ENCODE peak calls at places on chromosomes 16 and 17, in nine cellular contexts. M is HS-27A; I is central memory CD8-positive, alpha-beta T cell; D is activated gamma-delta T cell treated with Interleukin-2 at 50 U/mL for 16 hours; R is naive thymus-derived CD4-positive, alpha-beta T cell; J is M059J; O is OCI-LY7; Q is stimulated activated naive CD4-positive, alpha-beta T cell; A is NCI-H345. N is an unnamed sample.

GRCh38 chr17:42133461-42134041 is 10.9 kb downstream of the HSPB9 start:
- DNase-seq in J (peak), O (peak), D (peak), M (no peak), A (peak), I (no peak), R (peak), Q (peak), N (no peak)

GRCh38 chr16:65895486-65895885 is 471.0 kb upstream of the CDH5 start:
- DNase-seq in R (no peak), J (no peak), I (no peak), O (no peak), Q (no peak), M (no peak), A (no peak), D (no peak), N (no peak)

GRCh38 chr17:8629371-8630226 is 926 bp downstream of the MYH10 start:
- DNase-seq in D (peak), J (peak), A (peak), I (no peak), O (peak), Q (no peak), M (no peak), R (peak), N (peak)

GRCh38 chr16:88790312-88791150 is 5.5 kb upstream of the PIEZO1 start:
- DNase-seq in I (no peak), Q (peak), J (peak), O (peak), A (no peak), M (no peak), D (peak), R (peak), N (no peak)

GRCh38 chr16:30075503-30076275 is at the start of gene PPP4C:
- DNase-seq in Q (peak), I (peak), D (peak), J (peak), M (no peak), R (peak), A (peak), O (peak), N (peak)

GRCh38 chr16:68286153-68287074 is 22.1 kb downstream of the SLC7A6 start:
- DNase-seq in O (peak), D (peak), A (no peak), R (peak), M (no peak), I (no peak), J (no peak), Q (peak), N (no peak)

GRCh38 chr17:67218385-67218950 is 26.5 kb downstream of the HELZ start:
- DNase-seq in Q (no peak), J (peak), D (no peak), R (no peak), O (no peak), A (no peak), I (no peak), M (no peak), N (no peak)

GRCh38 chr17:65173284-65173793 is 36.2 kb downstream of the RGS9 start:
- DNase-seq in I (peak), A (peak), J (peak), D (peak), R (peak), O (peak), M (no peak), Q (peak), N (peak)

GRCh38 chr17:68398731-68399637 is 58.3 kb downstream of the WIPI1 start:
- DNase-seq in O (peak), Q (no peak), I (no peak), D (peak), J (peak), R (no peak), A (peak), M (no peak), N (peak)

GRCh38 chr16:30813821-30814189 is 26.8 kb upstream of the ZNF629 start:
- DNase-seq in R (no peak), O (no peak), Q (no peak), D (no peak), I (no peak), A (peak), M (no peak), J (no peak), N (no peak)

GRCh38 chr17:31538080-31538762 is 146.7 kb downstream of the RAB11FIP4 start:
- DNase-seq in D (no peak), M (no peak), A (no peak), I (no peak), Q (no peak), R (no peak), J (peak), O (peak), N (no peak)

GRCh38 chr17:78416791-78417530 is 38.5 kb downstream of the PGS1 start:
- DNase-seq in O (no peak), J (no peak), I (no peak), Q (no peak), D (no peak), R (no peak), A (no peak), M (no peak), N (no peak)

GRCh38 chr17:5793899-5794298 is 209.6 kb upstream of the NLRP1 start:
- DNase-seq in R (no peak), J (no peak), D (no peak), M (no peak), O (no peak), A (peak), Q (no peak), I (no peak), N (no peak)

GRCh38 chr17:60145006-60145935 is 4.5 kb upstream of the CA4 start:
- DNase-seq in Q (no peak), D (no peak), O (no peak), I (no peak), R (no peak), J (no peak), M (no peak), A (peak), N (no peak)

GRCh38 chr17:74758846-74759163 is 10.4 kb downstream of the NHERF1 start:
- DNase-seq in O (no peak), Q (no peak), A (no peak), M (no peak), J (peak), I (no peak), R (no peak), D (no peak), N (no peak)

GRCh38 chr17:32161506-32162365 is 19.4 kb downstream of the RHOT1 start:
- DNase-seq in Q (no peak), O (no peak), D (no peak), J (peak), A (no peak), M (peak), I (no peak), R (no peak), N (no peak)

GRCh38 chr17:80951121-80952090 is 40.2 kb upstream of the CHMP6 start:
- DNase-seq in J (no peak), I (no peak), M (no peak), R (no peak), O (no peak), Q (no peak), A (no peak), D (no peak), N (no peak)

GRCh38 chr17:65231662-65232335 is 94.6 kb downstream of the RGS9 start:
- DNase-seq in O (peak), Q (peak), D (peak), J (peak), M (no peak), R (peak), A (peak), I (no peak), N (peak)

GRCh38 chr17:73800893-73801292 is 156.6 kb upstream of the SDK2 start:
- DNase-seq in A (peak), O (no peak), R (no peak), M (no peak), D (no peak), Q (no peak), I (no peak), J (no peak), N (no peak)

GRCh38 chr17:14428640-14429029 is 127.8 kb downstream of the HS3ST3B1 start:
- DNase-seq in J (no peak), I (no peak), O (peak), R (peak), D (peak), M (no peak), Q (peak), A (no peak), N (no peak)

GRCh38 chr17:37133131-37133530 is 184.4 kb downstream of the AATF start:
- DNase-seq in J (no peak), Q (no peak), A (no peak), R (no peak), I (no peak), M (no peak), D (no peak), O (no peak), N (no peak)

GRCh38 chr16:79805621-79806020 is 205.1 kb upstream of the MAF start:
- DNase-seq in O (no peak), J (no peak), A (no peak), I (no peak), M (no peak), D (no peak), Q (no peak), R (no peak), N (no peak)

GRCh38 chr16:77679901-77680300 is 42.4 kb upstream of the NUDT7 start:
- DNase-seq in M (no peak), D (no peak), A (no peak), J (no peak), R (no peak), O (peak), I (no peak), Q (no peak), N (no peak)

GRCh38 chr16:79437764-79438728 is 162.5 kb downstream of the MAF start:
- DNase-seq in Q (no peak), D (no peak), J (peak), R (no peak), I (no peak), M (no peak), A (no peak), O (no peak), N (no peak)

GRCh38 chr17:3865166-3865565 is 19.1 kb upstream of the NCBP3 start:
- DNase-seq in D (no peak), I (no peak), Q (no peak), O (no peak), J (peak), R (no peak), M (no peak), A (no peak), N (no peak)

GRCh38 chr17:4057731-4058130 is 85.1 kb downstream of the ZZEF1 start:
- DNase-seq in Q (no peak), A (no peak), I (no peak), J (no peak), D (no peak), M (no peak), O (no peak), R (no peak), N (no peak)

GRCh38 chr16:30110661-30111060 is 2.7 kb downstream of the GDPD3 start:
- DNase-seq in Q (no peak), R (no peak), A (no peak), D (no peak), M (no peak), O (no peak), I (no peak), J (no peak), N (no peak)